ENCODE peak calls at places on chromosomes 3 and 15, in five cellular contexts. B is IMR-90, H is A549, S is HepG2, L is H1. U is an unnamed sample.

GRCh38 chr3:56064684-56065083 is 403.6 kb downstream of the ERC2 start:
- DNase-seq in B (no peak), H (no peak), S (no peak), L (no peak), U (no peak)

GRCh38 chr3:124315215-124316033 is 323.5 kb upstream of the ROPN1 start:
- DNase-seq in B (peak; percentile 62), H (peak; percentile 13), S (no peak), L (no peak), U (peak; percentile 3)

GRCh38 chr3:144866504-144866903 is 894.9 kb downstream of the DIPK2A start:
- DNase-seq in B (no peak), H (no peak), S (no peak), L (no peak), U (no peak)

GRCh38 chr3:43791246-43791645 is 100.5 kb downstream of the ABHD5 start:
- DNase-seq in B (no peak), H (no peak), S (no peak), L (no peak), U (no peak)

GRCh38 chr15:70514236-70514635 is 249.1 kb downstream of the UACA start:
- DNase-seq in B (no peak), H (no peak), S (no peak), L (no peak), U (no peak)

GRCh38 chr3:111668912-111669488 is 73.9 kb upstream of the ZBED2 start:
- DNase-seq in B (peak; percentile 76), H (peak; percentile 55), S (peak; percentile 50), L (no peak), U (peak; percentile 47)

GRCh38 chr3:172191629-172192028 is 152.3 kb downstream of the FNDC3B start:
- DNase-seq in B (no peak), H (no peak), S (no peak), L (no peak), U (no peak)

GRCh38 chr3:186544281-186544680 is at the start of gene CRYGS:
- DNase-seq in B (no peak), H (no peak), S (no peak), L (no peak), U (no peak)

GRCh38 chr3:9690451-9691450 is 12.9 kb upstream of the CPNE9 start:
- DNase-seq in B (no peak), H (no peak), S (no peak), L (no peak), U (no peak)

GRCh38 chr3:17730318-17730967 is 12.0 kb downstream of the TBC1D5 start:
- DNase-seq in B (peak; percentile 49), H (no peak), S (peak; percentile 15), L (no peak), U (peak; percentile 53)

GRCh38 chr3:126555795-126556636 is 2.7 kb downstream of the C3orf22 start:
- DNase-seq in B (no peak), H (no peak), S (no peak), L (no peak), U (no peak)

GRCh38 chr3:51931756-51932155 is 9.9 kb downstream of the RRP9 start:
- DNase-seq in B (no peak), H (no peak), S (no peak), L (no peak), U (no peak)

GRCh38 chr3:42733501-42734262 is 31.1 kb upstream of the HHATL start:
- DNase-seq in B (no peak), H (no peak), S (no peak), L (no peak), U (no peak)

GRCh38 chr15:52362497-52362896 is 66.9 kb upstream of the MYO5C start:
- DNase-seq in B (peak; percentile 73), H (no peak), S (no peak), L (no peak), U (no peak)

GRCh38 chr15:74870496-74871213 is 2.5 kb downstream of the SCAMP2 start:
- DNase-seq in B (no peak), H (no peak), S (no peak), L (no peak), U (no peak)

GRCh38 chr15:35999211-35999610 is 453.2 kb upstream of the DPH6 start:
- DNase-seq in B (no peak), H (no peak), S (no peak), L (no peak), U (no peak)

GRCh38 chr3:107993771-107994170 is 97.1 kb downstream of the CD47 start:
- DNase-seq in B (peak; percentile 22), H (no peak), S (no peak), L (no peak), U (no peak)

DNA sequence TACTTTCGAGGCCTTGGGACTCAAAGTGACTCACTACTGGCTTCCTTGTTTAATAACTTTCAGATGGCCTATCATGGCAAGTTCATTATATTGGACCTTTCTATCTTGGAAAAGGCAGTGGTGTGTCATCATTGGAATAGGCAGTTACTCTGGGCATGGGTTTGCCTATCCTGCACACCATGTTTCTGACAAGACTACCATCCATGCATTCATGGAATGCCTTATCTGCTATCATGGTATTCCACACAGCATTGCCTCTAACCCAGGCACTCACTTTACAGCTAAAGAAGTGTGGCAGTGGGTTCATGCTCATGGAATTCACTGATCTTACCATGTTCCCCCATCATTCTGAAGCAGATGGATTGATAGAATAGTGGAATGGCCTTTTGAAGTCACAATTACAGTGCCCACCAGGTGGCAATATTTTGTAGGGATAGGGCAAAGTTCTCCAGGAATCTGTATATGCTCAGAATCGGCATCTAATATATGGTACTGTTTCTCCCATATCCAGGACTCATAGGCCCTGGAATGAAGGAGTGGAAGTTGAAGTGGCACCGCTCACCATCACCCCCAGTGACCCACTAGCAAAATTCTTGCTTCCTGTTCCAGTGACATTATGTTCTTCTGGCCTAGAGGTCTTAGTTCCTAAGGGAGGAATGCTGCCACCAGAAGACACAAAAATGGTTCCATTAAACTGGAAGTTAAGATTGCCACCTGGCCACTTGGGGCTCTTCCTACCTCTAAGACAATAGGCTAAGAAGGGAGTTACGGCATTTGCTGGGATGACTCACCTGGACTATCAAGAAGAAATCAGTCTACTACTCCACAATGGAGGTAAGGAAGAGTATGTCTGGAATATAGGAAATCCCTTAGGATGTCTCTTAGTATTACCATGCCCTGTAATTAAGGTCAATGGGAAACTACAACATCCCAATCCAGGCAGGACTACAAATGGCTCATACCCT is 1161.4 kb downstream of the SI start:
- DNase-seq in B (no peak), H (no peak), S (peak; percentile 6), L (no peak), U (peak; percentile 26)
- TF ChIP-seq CTCF in B (no peak), H (no peak), S (peak; percentile 33), L (no peak), U (peak; percentile 61)

GRCh38 chr3:133037440-133037839 is 751 bp upstream of the TMEM108 start:
- DNase-seq in B (no peak), H (no peak), S (no peak), L (no peak), U (no peak)

GRCh38 chr3:133040696-133041523 is 2.7 kb downstream of the TMEM108 start:
- DNase-seq in B (peak; percentile 71), H (peak; percentile 67), S (peak; percentile 58), L (peak; percentile 47), U (peak; percentile 51)

GRCh38 chr3:133041524-133041829 is 3.3 kb downstream of the TMEM108 start:
- DNase-seq in B (no peak), H (no peak), S (no peak), L (no peak), U (no peak)

GRCh38 chr3:133038731-133039398 is 674 bp downstream of the TMEM108 start:
- DNase-seq in B (no peak), H (no peak), S (no peak), L (no peak), U (no peak)

DNA sequence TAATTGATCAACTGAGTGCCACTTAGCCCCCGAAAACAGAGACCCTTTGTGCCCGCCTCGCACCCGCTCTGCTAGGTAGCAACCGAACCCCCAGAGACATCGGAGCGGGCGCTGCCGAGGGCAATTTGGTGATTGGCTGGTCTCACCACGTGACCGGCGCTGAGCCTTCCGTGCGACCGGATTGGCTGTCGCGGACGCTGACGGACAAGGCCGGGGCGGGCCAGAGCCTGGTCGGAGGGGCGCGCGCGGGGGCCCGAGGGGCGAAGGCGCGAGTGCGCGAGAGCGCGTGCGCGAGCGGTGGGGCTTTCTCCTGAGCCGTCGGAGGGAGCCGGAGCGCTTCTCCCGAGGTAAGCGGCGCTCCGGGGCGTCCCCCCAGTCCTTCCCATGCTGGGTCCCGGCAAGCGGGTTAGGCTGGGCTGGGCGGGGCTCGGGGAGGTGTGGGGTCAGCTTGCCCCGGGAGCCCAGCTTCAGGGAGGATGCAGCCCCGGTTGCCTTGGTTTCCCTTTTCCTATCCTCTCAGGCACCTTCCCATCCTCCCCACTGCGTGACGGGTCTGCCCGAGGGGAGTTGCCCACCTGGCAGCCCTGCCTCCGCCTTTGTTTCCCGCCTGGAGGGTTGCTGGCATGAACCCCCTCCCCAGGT is at the start of gene TMEM108:
- DNase-seq in B (peak; percentile 58), H (peak; percentile 73), S (no peak), L (peak; percentile 82), U (no peak)
- TF ChIP-seq CEBPB in B (no peak), H (no peak), S (no peak), L (no peak), U (no peak)

GRCh38 chr15:95286316-95286880 is 1044.1 kb upstream of the NR2F2 start:
- DNase-seq in B (no peak), H (no peak), S (no peak), L (no peak), U (no peak)

GRCh38 chr15:95286911-95287769 is 1043.4 kb upstream of the NR2F2 start:
- DNase-seq in B (peak; percentile 44), H (no peak), S (no peak), L (no peak), U (no peak)

GRCh38 chr15:95284487-95284886 is 1046.0 kb upstream of the NR2F2 start:
- DNase-seq in B (no peak), H (no peak), S (no peak), L (no peak), U (no peak)

GRCh38 chr15:95287774-95288173 is 1042.7 kb upstream of the NR2F2 start:
- DNase-seq in B (peak; percentile 65), H (no peak), S (no peak), L (no peak), U (no peak)

DNA sequence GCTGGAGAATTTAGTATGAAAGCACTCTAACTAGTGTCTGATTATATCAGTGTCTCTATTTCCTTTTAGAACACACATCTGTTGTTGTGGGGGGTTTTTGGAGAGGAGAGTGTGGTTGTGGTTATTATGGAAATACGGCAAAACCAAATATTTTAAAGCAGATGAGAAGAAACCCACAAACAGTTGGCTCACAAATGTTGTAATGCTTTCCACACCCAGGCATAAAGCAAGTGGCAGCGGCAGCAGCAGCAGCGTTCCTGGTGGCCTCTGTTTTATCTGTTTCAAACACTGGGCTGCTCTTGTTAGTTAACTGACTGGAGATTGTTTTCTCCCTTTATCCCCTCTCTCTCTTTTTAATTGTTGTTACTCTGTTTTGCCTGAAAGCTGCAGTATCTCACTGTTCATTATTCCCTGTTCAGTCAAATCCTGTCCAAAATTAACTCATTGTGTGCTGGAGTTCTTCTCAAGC is 1045.5 kb upstream of the NR2F2 start:
- DNase-seq in B (peak; percentile 70), H (no peak), S (no peak), L (no peak), U (no peak)
- TF ChIP-seq CTCF in B (peak; percentile 33), H (no peak), S (no peak), L (no peak), U (no peak)

DNA sequence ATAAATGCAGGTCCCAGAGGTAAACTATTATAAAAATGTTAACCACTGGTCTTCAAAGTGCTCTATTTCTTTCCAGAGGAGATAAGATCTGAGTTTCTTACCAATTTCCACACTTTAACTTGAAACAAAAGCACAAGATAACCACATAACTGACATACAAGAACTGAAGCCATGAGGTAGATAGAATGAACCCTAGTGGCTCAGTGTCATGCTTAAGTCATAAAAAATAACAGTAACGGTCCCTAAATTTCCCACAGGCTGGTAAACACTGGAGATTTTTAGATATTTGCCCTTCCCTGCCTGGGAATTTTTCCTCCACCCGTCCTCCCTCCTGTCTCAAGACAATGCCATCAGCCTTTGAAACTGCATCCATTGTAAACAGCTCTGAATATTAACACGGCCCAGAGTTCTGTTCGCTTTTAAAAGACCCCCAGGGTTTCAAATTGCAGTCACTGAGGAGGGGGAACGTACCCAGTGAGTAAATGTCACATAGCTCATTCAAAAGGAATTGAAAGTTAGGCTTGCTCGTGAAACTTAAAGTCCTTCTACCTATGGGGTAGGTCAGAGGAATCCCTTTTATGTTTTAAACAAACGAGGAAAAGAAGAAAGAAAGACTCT is 5.7 kb downstream of the LRIG1 start:
- DNase-seq in B (no peak), H (no peak), S (no peak), L (no peak), U (no peak)
- TF ChIP-seq CEBPB in B (no peak), H (no peak), S (no peak), L (no peak), U (no peak)